ENCODE peak calls at places on chromosomes 7 and 10, in eight cellular contexts. V is fibroblast of lung; D is A549; A is stimulated activated CD4-positive, alpha-beta T cell treated with anti-CD3 and anti-CD28 coated beads, Interleukin-12 subunit alpha, Interleukin-12 subunit beta, amount 100 ng/mL, for 48 hours; F is WTC11; I is CD8-positive, alpha-beta memory T cell; E is stimulated activated CD8-positive, alpha-beta memory T cell treated with anti-CD3 and anti-CD28 coated beads, Interleukin-4, amount 100 ng/mL, for 1 hour; J is activated CD8-positive, alpha-beta memory T cell treated with anti-CD3 and anti-CD28 coated beads, Interleukin-2, amount 50 U/mL, for 4 hours. O is an unnamed sample.

GRCh38 chr10:63642808-63643207 is 121.6 kb downstream of the REEP3 start:
- DNase-seq in V (no peak), D (no peak), A (no peak), F (no peak), I (no peak), E (no peak), J (no peak), O (no peak)

GRCh38 chr7:121519548-121520521 is 123.7 kb upstream of the FAM3C start:
- DNase-seq in V (no peak), D (no peak), A (no peak), F (no peak), I (no peak), E (no peak), J (no peak), O (no peak)

GRCh38 chr10:132328738-132329137 is 3.3 kb upstream of the LRRC27 start:
- DNase-seq in V (no peak), D (no peak), A (no peak), F (no peak), I (no peak), E (no peak), J (no peak), O (no peak)

GRCh38 chr10:97721871-97722780 is 8.6 kb downstream of the MARVELD1 start:
- DNase-seq in V (no peak), D (no peak), A (no peak), F (no peak), I (no peak), E (no peak), J (no peak), O (no peak)

GRCh38 chr7:125061776-125062397 is 132.3 kb upstream of the POT1 start:
- DNase-seq in V (peak), D (no peak), A (no peak), F (no peak), I (no peak), E (no peak), J (no peak), O (no peak)

GRCh38 chr10:71957546-71958275 is 6.5 kb upstream of the CHST3 start:
- DNase-seq in V (no peak), D (no peak), A (no peak), F (no peak), I (no peak), E (no peak), J (no peak), O (peak)

GRCh38 chr10:110837418-110838120 is 34.2 kb upstream of the PDCD4 start:
- DNase-seq in V (no peak), D (no peak), A (no peak), F (no peak), I (no peak), E (no peak), J (no peak), O (no peak)

GRCh38 chr7:135678612-135679575 is 16.6 kb downstream of the STMP1 start:
- DNase-seq in V (peak), D (no peak), A (no peak), F (no peak), I (no peak), E (no peak), J (no peak), O (no peak)

GRCh38 chr7:80134105-80134535 is 511 bp upstream of the GNAI1 start:
- DNase-seq in V (no peak), D (no peak), A (no peak), F (no peak), I (no peak), E (no peak), J (no peak), O (peak)

GRCh38 chr10:118712930-118713634 is 41.7 kb downstream of the CACUL1 start:
- DNase-seq in V (no peak), D (no peak), A (no peak), F (peak), I (no peak), E (no peak), J (no peak), O (peak)

GRCh38 chr7:115122388-115122787 is 200.5 kb downstream of the MDFIC start:
- DNase-seq in V (no peak), D (no peak), A (no peak), F (no peak), I (no peak), E (no peak), J (no peak), O (no peak)

GRCh38 chr7:26195182-26195581 is 5.4 kb downstream of the HNRNPA2B1 start:
- DNase-seq in V (no peak), D (no peak), A (no peak), F (no peak), I (no peak), E (no peak), J (no peak), O (no peak)

GRCh38 chr10:44962870-44963738 is 3.5 kb downstream of the RASSF4 start:
- DNase-seq in V (no peak), D (no peak), A (no peak), F (peak), I (no peak), E (no peak), J (no peak), O (peak)

O was measured in GM23338.